ENCODE peak calls at places on chromosomes 11 and 22, in four cellular contexts. One of them, this sample, is unnamed.

GRCh38 chr11:126431401-126432064 is 76.0 kb downstream of the ST3GAL4 start:
- DNase-seq in fibroblast of lung: peak
- DNase-seq in astrocyte of the cerebellum: peak
- DNase-seq in coronary artery: no peak
- DNase-seq in this sample: no peak

GRCh38 chr11:36229091-36229490 is 60.1 kb downstream of the COMMD9 start:
- DNase-seq in fibroblast of lung: no peak
- DNase-seq in astrocyte of the cerebellum: no peak
- DNase-seq in coronary artery: no peak
- DNase-seq in this sample: no peak

GRCh38 chr11:93845181-93846092 is 5.0 kb downstream of the VSTM5 start:
- DNase-seq in fibroblast of lung: peak
- DNase-seq in astrocyte of the cerebellum: no peak
- DNase-seq in coronary artery: no peak
- DNase-seq in this sample: no peak

GRCh38 chr11:67648140-67648795 is 2.3 kb downstream of the ACY3 start:
- DNase-seq in fibroblast of lung: no peak
- DNase-seq in astrocyte of the cerebellum: no peak
- DNase-seq in coronary artery: no peak
- DNase-seq in this sample: peak

GRCh38 chr11:27497284-27497866 is 9.2 kb downstream of the LIN7C start:
- DNase-seq in fibroblast of lung: peak
- DNase-seq in astrocyte of the cerebellum: peak
- DNase-seq in coronary artery: no peak
- DNase-seq in this sample: no peak

GRCh38 chr11:110251837-110252236 is 44.6 kb downstream of the RDX start:
- DNase-seq in fibroblast of lung: peak
- DNase-seq in astrocyte of the cerebellum: peak
- DNase-seq in coronary artery: no peak
- DNase-seq in this sample: no peak

GRCh38 chr22:21919526-21920307 is 32.9 kb downstream of the PPM1F start:
- DNase-seq in fibroblast of lung: no peak
- DNase-seq in astrocyte of the cerebellum: no peak
- DNase-seq in coronary artery: no peak
- DNase-seq in this sample: no peak

GRCh38 chr11:131365601-131366000 is 4.8 kb upstream of the NTM start:
- DNase-seq in fibroblast of lung: no peak
- DNase-seq in astrocyte of the cerebellum: no peak
- DNase-seq in coronary artery: no peak
- DNase-seq in this sample: no peak

GRCh38 chr11:68994161-68994890 is 13.5 kb upstream of the MRGPRD start:
- DNase-seq in fibroblast of lung: no peak
- DNase-seq in astrocyte of the cerebellum: no peak
- DNase-seq in coronary artery: no peak
- DNase-seq in this sample: no peak

GRCh38 chr22:49327411-49327810 is 500.3 kb downstream of the BRD1 start:
- DNase-seq in fibroblast of lung: no peak
- DNase-seq in astrocyte of the cerebellum: no peak
- DNase-seq in coronary artery: peak
- DNase-seq in this sample: no peak

GRCh38 chr11:111063711-111064110 is 181.8 kb upstream of the POU2AF2 start:
- DNase-seq in fibroblast of lung: peak
- DNase-seq in astrocyte of the cerebellum: no peak
- DNase-seq in coronary artery: no peak
- DNase-seq in this sample: no peak

GRCh38 chr11:68039526-68040086 is 781 bp downstream of the TCIRG1 start:
- DNase-seq in fibroblast of lung: no peak
- DNase-seq in astrocyte of the cerebellum: no peak
- DNase-seq in coronary artery: no peak
- DNase-seq in this sample: peak

GRCh38 chr11:3077846-3078440 is 20.7 kb upstream of the CARS1 start:
- DNase-seq in fibroblast of lung: no peak
- DNase-seq in astrocyte of the cerebellum: no peak
- DNase-seq in coronary artery: no peak
- DNase-seq in this sample: no peak

DNA sequence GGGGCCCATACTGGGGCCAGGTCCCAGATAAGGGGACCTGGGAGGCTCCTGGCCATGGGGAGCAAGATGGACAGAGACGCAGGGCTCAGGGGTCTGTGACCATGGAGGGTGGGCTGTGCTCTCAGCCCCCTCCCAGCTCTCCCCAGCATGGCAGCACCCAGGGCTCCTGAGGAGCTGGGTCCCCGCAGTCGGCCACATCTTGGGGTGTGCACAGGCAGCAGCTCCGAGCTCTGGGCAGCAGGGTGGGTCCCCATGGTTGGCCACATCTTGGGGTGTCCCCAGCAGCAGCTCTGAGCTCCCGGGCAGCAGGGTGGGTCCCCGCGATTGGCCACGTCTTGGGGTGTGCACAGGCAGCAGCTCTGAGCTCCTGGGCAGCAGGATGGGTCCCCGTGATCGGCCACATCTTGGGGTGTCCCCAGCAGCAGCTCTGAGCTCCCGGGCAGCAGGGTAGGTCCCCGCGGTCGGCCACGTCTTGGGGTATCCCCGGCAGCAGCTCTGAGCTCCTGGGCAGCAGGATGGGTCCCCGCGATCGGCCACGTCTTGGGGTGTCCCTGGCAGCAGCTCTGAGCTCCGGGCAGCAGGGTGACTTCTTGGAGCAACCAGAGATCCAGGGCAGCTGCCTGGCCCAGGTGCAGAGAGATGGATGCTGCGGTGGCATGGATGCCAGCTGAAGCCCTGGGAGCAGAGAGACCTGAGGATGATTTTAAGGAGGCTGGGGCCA is 18.3 kb upstream of the MUC5B start:
- DNase-seq in fibroblast of lung: no peak
- DNase-seq in astrocyte of the cerebellum: no peak
- DNase-seq in coronary artery: peak
- DNase-seq in this sample: no peak
- TF ChIP-seq CTCF in fibroblast of lung: no peak
- TF ChIP-seq CTCF in astrocyte of the cerebellum: no peak
- TF ChIP-seq CTCF in coronary artery: no peak
- TF ChIP-seq CTCF in this sample: no peak

GRCh38 chr11:46222485-46223251 is 54.8 kb upstream of the CREB3L1 start:
- DNase-seq in fibroblast of lung: no peak
- DNase-seq in astrocyte of the cerebellum: no peak
- DNase-seq in coronary artery: no peak
- DNase-seq in this sample: no peak
- TF ChIP-seq CTCF in fibroblast of lung: no peak
- TF ChIP-seq CTCF in astrocyte of the cerebellum: peak
- TF ChIP-seq CTCF in coronary artery: no peak
- TF ChIP-seq CTCF in this sample: no peak

GRCh38 chr11:970319-970871 is 44.7 kb downstream of the AP2A2 start:
- DNase-seq in fibroblast of lung: no peak
- DNase-seq in astrocyte of the cerebellum: no peak
- DNase-seq in coronary artery: peak
- DNase-seq in this sample: no peak
- TF ChIP-seq CTCF in fibroblast of lung: no peak
- TF ChIP-seq CTCF in astrocyte of the cerebellum: no peak
- TF ChIP-seq CTCF in coronary artery: no peak
- TF ChIP-seq CTCF in this sample: no peak

DNA sequence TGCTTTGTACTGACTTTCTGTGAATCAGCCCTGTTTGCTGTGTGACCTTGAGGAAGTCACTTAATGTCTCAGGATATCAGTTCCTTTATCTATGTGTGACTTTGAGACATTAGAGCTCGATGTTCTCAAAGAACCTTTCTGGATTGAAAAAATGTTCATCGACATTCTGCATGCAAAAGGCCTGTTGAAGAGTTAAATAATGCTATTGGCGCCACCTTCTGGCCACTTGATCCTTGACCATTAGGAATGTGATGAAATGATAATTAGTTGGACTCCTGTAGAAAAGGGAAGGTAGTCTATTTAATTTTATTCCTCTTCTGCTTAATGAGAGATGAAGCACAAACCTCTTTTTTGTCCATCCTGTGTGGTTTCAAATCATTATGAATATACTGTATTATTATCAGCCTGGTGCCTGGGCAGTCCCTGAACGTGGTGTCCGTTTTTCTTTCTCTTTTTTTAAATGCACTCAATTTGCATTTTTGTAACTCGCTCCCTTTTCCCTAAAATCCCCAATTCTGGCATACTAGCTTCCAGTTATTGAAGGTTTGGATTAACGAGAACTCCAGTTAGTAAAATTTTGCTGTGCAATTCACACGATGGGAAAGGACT is 20.7 kb downstream of the ELF5 start:
- DNase-seq in fibroblast of lung: peak
- DNase-seq in astrocyte of the cerebellum: peak
- DNase-seq in coronary artery: no peak
- DNase-seq in this sample: peak
- TF ChIP-seq CTCF in fibroblast of lung: peak
- TF ChIP-seq CTCF in astrocyte of the cerebellum: peak
- TF ChIP-seq CTCF in coronary artery: no peak
- TF ChIP-seq CTCF in this sample: peak

DNA sequence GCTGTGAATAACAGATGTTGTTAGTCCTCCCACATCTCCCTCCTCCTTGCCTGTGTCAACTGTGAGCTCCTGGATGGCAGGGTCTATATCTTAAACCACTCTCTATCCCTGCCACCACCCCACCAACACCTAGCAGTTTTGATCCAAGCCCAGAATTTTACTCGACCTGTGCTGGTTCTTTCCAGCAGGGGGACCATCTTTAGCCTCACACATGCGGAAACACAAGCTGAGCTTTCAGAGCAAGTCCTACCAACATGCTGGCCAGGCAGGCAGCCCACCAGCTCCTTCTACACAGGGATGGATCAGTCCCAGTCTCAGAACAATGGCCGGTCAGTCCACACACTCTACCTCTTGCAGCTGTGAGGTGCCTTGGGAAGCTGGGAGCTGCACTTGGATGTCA is 231.5 kb downstream of the NXPE2 start:
- DNase-seq in fibroblast of lung: no peak
- DNase-seq in astrocyte of the cerebellum: no peak
- DNase-seq in coronary artery: no peak
- DNase-seq in this sample: no peak
- TF ChIP-seq CTCF in fibroblast of lung: no peak
- TF ChIP-seq CTCF in astrocyte of the cerebellum: no peak
- TF ChIP-seq CTCF in coronary artery: no peak
- TF ChIP-seq CTCF in this sample: no peak

GRCh38 chr11:14625804-14626203 is 17.8 kb upstream of the PDE3B start:
- DNase-seq in fibroblast of lung: no peak
- DNase-seq in astrocyte of the cerebellum: no peak
- DNase-seq in coronary artery: no peak
- DNase-seq in this sample: no peak

GRCh38 chr11:14623036-14623435 is 20.6 kb upstream of the PDE3B start:
- DNase-seq in fibroblast of lung: no peak
- DNase-seq in astrocyte of the cerebellum: no peak
- DNase-seq in coronary artery: no peak
- DNase-seq in this sample: no peak

GRCh38 chr11:14619580-14619979 is 24.0 kb upstream of the PDE3B start:
- DNase-seq in fibroblast of lung: no peak
- DNase-seq in astrocyte of the cerebellum: no peak
- DNase-seq in coronary artery: no peak
- DNase-seq in this sample: no peak

GRCh38 chr11:14620027-14620511 is 23.5 kb upstream of the PDE3B start:
- DNase-seq in fibroblast of lung: no peak
- DNase-seq in astrocyte of the cerebellum: peak
- DNase-seq in coronary artery: no peak
- DNase-seq in this sample: no peak

GRCh38 chr11:14622241-14622954 is 21.2 kb upstream of the PDE3B start:
- DNase-seq in fibroblast of lung: no peak
- DNase-seq in astrocyte of the cerebellum: no peak
- DNase-seq in coronary artery: no peak
- DNase-seq in this sample: no peak
- TF ChIP-seq CTCF in fibroblast of lung: no peak
- TF ChIP-seq CTCF in astrocyte of the cerebellum: no peak
- TF ChIP-seq CTCF in coronary artery: no peak
- TF ChIP-seq CTCF in this sample: no peak

GRCh38 chr11:65726660-65727059 is 6.1 kb upstream of the RNASEH2C start:
- DNase-seq in fibroblast of lung: no peak
- DNase-seq in astrocyte of the cerebellum: no peak
- DNase-seq in coronary artery: no peak
- DNase-seq in this sample: no peak
- TF ChIP-seq CTCF in fibroblast of lung: peak
- TF ChIP-seq CTCF in astrocyte of the cerebellum: no peak
- TF ChIP-seq CTCF in coronary artery: no peak
- TF ChIP-seq CTCF in this sample: peak

GRCh38 chr11:63508009-63508408 is 2.1 kb downstream of the LGALS12 start:
- DNase-seq in fibroblast of lung: no peak
- DNase-seq in astrocyte of the cerebellum: no peak
- DNase-seq in coronary artery: no peak
- DNase-seq in this sample: peak
- TF ChIP-seq CTCF in fibroblast of lung: peak
- TF ChIP-seq CTCF in astrocyte of the cerebellum: no peak
- TF ChIP-seq CTCF in coronary artery: no peak
- TF ChIP-seq CTCF in this sample: peak

DNA sequence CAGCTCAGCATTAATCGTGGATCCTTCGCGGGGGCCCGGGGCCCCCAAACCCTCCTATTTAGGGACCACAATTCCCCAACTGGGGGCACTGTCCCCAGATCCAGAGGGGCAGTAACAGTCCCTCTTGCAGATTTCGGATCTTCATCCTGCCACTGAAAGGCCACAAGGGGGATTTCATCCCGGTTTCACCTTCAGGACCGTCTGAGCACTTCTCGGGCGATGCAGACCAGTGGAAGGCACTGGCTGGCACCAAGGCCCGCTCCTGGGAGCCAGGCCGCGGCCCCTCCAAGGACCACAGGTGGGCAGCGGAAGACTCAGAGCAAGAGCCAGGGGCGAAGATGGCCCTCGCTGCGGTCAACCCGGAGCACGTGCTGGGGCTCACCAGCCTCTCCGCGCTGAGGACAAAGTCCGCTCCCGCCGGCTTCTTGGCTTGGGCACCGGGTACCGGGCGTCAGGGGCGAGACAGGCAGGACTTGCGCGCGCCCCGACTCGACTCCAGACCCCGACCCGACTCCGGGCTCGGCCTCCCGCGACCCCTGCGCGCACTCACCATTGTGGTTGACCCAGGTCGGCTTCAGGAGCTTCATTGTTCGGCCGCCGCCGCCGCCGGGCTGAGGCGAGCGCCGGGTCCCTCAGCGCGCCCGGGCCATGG is 517 bp downstream of the HIRA start:
- DNase-seq in fibroblast of lung: peak
- DNase-seq in astrocyte of the cerebellum: no peak
- DNase-seq in coronary artery: no peak
- DNase-seq in this sample: peak
- TF ChIP-seq CTCF in fibroblast of lung: peak
- TF ChIP-seq CTCF in astrocyte of the cerebellum: peak
- TF ChIP-seq CTCF in coronary artery: no peak
- TF ChIP-seq CTCF in this sample: no peak

GRCh38 chr22:27650985-27651384 is 150.6 kb downstream of the MN1 start:
- DNase-seq in fibroblast of lung: no peak
- DNase-seq in astrocyte of the cerebellum: no peak
- DNase-seq in coronary artery: no peak
- DNase-seq in this sample: no peak
- TF ChIP-seq CTCF in fibroblast of lung: no peak
- TF ChIP-seq CTCF in astrocyte of the cerebellum: no peak
- TF ChIP-seq CTCF in coronary artery: no peak
- TF ChIP-seq CTCF in this sample: no peak

This sample was measured in GM10248.